ENCODE peak calls at places on chromosomes 13 and 19, in seven cellular contexts. I is mucosa of descending colon; E is effector CD4-positive, alpha-beta T cell; G is SK-N-DZ; S is stimulated activated CD4-positive, alpha-beta T cell treated with anti-CD3 and anti-CD28 coated beads, Interleukin-15, amount 100 ng/mL, for 24 hours; R is left colon; O is activated naive CD4-positive, alpha-beta T cell treated with anti-CD3 and anti-CD28 coated beads for 36 hours. U is an unnamed sample.

GRCh38 chr13:94233401-94233800 is 246.1 kb downstream of the DCT start:
- DNase-seq in O (no peak), R (no peak), G (no peak), I (no peak), E (no peak), S (no peak), U (no peak)

GRCh38 chr13:23856008-23856750 is 33.0 kb downstream of the MIPEP start:
- DNase-seq in R (no peak), G (no peak), E (no peak), S (no peak), O (no peak), I (no peak), U (no peak)

GRCh38 chr13:34863360-34864135 is 78.5 kb upstream of the NBEA start:
- DNase-seq in G (no peak), S (no peak), E (no peak), O (no peak), I (no peak), R (no peak), U (no peak)

GRCh38 chr13:32318072-32318471 is 2.8 kb downstream of the BRCA2 start:
- DNase-seq in I (no peak), R (no peak), O (no peak), E (no peak), S (no peak), G (no peak), U (no peak)

GRCh38 chr19:35643255-35644205 is 2.0 kb downstream of the ETV2 start:
- DNase-seq in G (peak), O (peak), I (peak), E (peak), S (peak), R (peak), U (peak)

GRCh38 chr13:41130356-41130755 is 2.2 kb downstream of the KBTBD6 start:
- DNase-seq in R (no peak), E (no peak), S (peak), O (peak), G (no peak), I (no peak), U (no peak)

GRCh38 chr13:113815151-113816058 is 48.5 kb downstream of the GAS6 start:
- DNase-seq in I (no peak), G (peak), O (peak), E (no peak), R (no peak), S (peak), U (no peak)

GRCh38 chr13:114105351-114106225 is 26.8 kb downstream of the RASA3 start:
- DNase-seq in S (no peak), O (no peak), E (no peak), G (no peak), I (peak), R (peak), U (no peak)

GRCh38 chr19:1302534-1303239 is 17.0 kb downstream of the EFNA2 start:
- DNase-seq in O (no peak), R (no peak), G (no peak), I (no peak), E (no peak), S (no peak), U (no peak)

GRCh38 chr19:13637664-13638063 is 126.7 kb upstream of the MRI1 start:
- DNase-seq in O (no peak), E (no peak), I (no peak), R (no peak), S (peak), G (no peak), U (no peak)

GRCh38 chr19:36151144-36152051 is 849 bp downstream of the COX7A1 start:
- DNase-seq in O (no peak), S (no peak), I (no peak), R (no peak), E (no peak), G (no peak), U (no peak)

GRCh38 chr19:56137405-56137804 is 3.7 kb upstream of the ZNF444 start:
- DNase-seq in O (no peak), I (peak), R (peak), G (no peak), S (no peak), E (no peak), U (peak)

GRCh38 chr13:52879950-52880650 is 31.7 kb upstream of the PCDH8 start:
- DNase-seq in I (no peak), S (no peak), G (no peak), E (no peak), R (no peak), O (no peak), U (no peak)

GRCh38 chr13:23212621-23213020 is 31.8 kb downstream of the SGCG start:
- DNase-seq in E (no peak), G (peak), I (no peak), S (no peak), R (no peak), O (no peak), U (no peak)

GRCh38 chr19:55442372-55443044 is 592 bp downstream of the SHISA7 start:
- DNase-seq in G (no peak), S (no peak), R (no peak), O (no peak), I (no peak), E (no peak), U (no peak)

GRCh38 chr13:109494955-109495354 is 291.4 kb downstream of the IRS2 start:
- DNase-seq in S (no peak), O (no peak), G (peak), R (no peak), E (no peak), I (no peak), U (no peak)

GRCh38 chr19:42124386-42124901 is 7.8 kb downstream of the POU2F2 start:
- DNase-seq in R (no peak), S (no peak), I (no peak), O (no peak), E (no peak), G (no peak), U (no peak)

GRCh38 chr13:34046457-34046856 is 228.5 kb downstream of the RFC3 start:
- DNase-seq in I (no peak), R (no peak), G (no peak), E (no peak), O (no peak), S (no peak), U (no peak)

GRCh38 chr13:47484564-47484963 is 516.5 kb downstream of the SUCLA2 start:
- DNase-seq in R (no peak), E (no peak), O (no peak), I (no peak), G (no peak), S (no peak), U (no peak)

GRCh38 chr13:26502826-26503225 is 54.7 kb upstream of the WASF3 start:
- DNase-seq in O (peak), S (peak), E (no peak), I (no peak), G (peak), R (no peak), U (no peak)

GRCh38 chr13:48126944-48127814 is 32.3 kb upstream of the MED4 start:
- DNase-seq in O (peak), S (peak), R (peak), E (peak), G (peak), I (no peak), U (peak)

GRCh38 chr13:113649212-113649611 is 8.8 kb downstream of the ATP4B start:
- DNase-seq in R (peak), S (no peak), O (no peak), E (no peak), I (no peak), G (no peak), U (no peak)